ENCODE peak calls at places on chromosomes 4 and X, in five cellular contexts. Z, R, N, V and L are unnamed samples.

GRCh38 chr4:17189322-17189721 is 290.9 kb upstream of the LDB2 start:
- DNase-seq in Z (no peak), V (no peak), R (no peak), N (no peak), L (no peak)

GRCh38 chrX:31266172-31267076 is 194.6 kb upstream of the FTHL17 start:
- DNase-seq in Z (peak), R (no peak), N (peak), V (peak), L (peak)

GRCh38 chr4:47646372-47646771 is 161.3 kb downstream of the ATP10D start:
- DNase-seq in Z (no peak), N (no peak), R (no peak), V (no peak), L (no peak)

GRCh38 chr4:158768577-158769174 is at the start of gene FNIP2:
- DNase-seq in N (peak), Z (peak), V (peak), R (peak), L (peak)

GRCh38 chr4:172648471-172648870 is 520.1 kb upstream of the GALNT7 start:
- DNase-seq in R (no peak), V (no peak), N (no peak), Z (no peak), L (peak)

GRCh38 chrX:64427281-64427680 is 32.0 kb upstream of the MTMR8 start:
- DNase-seq in Z (no peak), N (no peak), R (no peak), V (no peak), L (no peak)

GRCh38 chr4:114386637-114387233 is 211.9 kb upstream of the UGT8 start:
- DNase-seq in N (peak), R (peak), V (no peak), Z (no peak), L (peak)

GRCh38 chrX:41718481-41719245 is 5.3 kb upstream of the GPR82 start:
- DNase-seq in Z (no peak), V (no peak), N (no peak), R (no peak), L (no peak)

GRCh38 chrX:16700734-16701133 is 11.7 kb downstream of the CTPS2 start:
- DNase-seq in N (no peak), V (no peak), R (no peak), Z (no peak), L (no peak)

GRCh38 chr4:140662082-140662869 is 93.5 kb upstream of the UCP1 start:
- DNase-seq in N (no peak), V (no peak), R (no peak), Z (no peak), L (peak)

GRCh38 chr4:160034501-160034900 is 931.6 kb downstream of the RAPGEF2 start:
- DNase-seq in N (no peak), V (no peak), Z (no peak), R (no peak), L (no peak)
- TF ChIP-seq CTCF in N (no peak), V (no peak), Z (no peak), R (no peak), L (no peak)

GRCh38 chrX:7318661-7319060 is 170.7 kb upstream of the PUDP start:
- DNase-seq in N (no peak), Z (no peak), V (no peak), R (no peak), L (peak)
- TF ChIP-seq CTCF in N (no peak), Z (no peak), V (no peak), R (no peak), L (no peak)

GRCh38 chrX:9884031-9884779 is 83.0 kb upstream of the CLDN34 start:
- DNase-seq in V (no peak), R (no peak), Z (no peak), N (no peak), L (no peak)

GRCh38 chrX:9888953-9889470 is 78.1 kb upstream of the CLDN34 start:
- DNase-seq in N (no peak), Z (no peak), R (no peak), V (no peak), L (no peak)

GRCh38 chrX:9880912-9881311 is 86.2 kb upstream of the CLDN34 start:
- DNase-seq in V (no peak), R (no peak), Z (no peak), N (no peak), L (no peak)

GRCh38 chrX:9882669-9883446 is 84.3 kb upstream of the CLDN34 start:
- DNase-seq in Z (no peak), R (no peak), V (no peak), N (no peak), L (no peak)

GRCh38 chrX:9885150-9885549 is 82.0 kb upstream of the CLDN34 start:
- DNase-seq in V (peak), Z (no peak), R (peak), N (peak), L (peak)
- TF ChIP-seq CTCF in V (peak), Z (no peak), R (peak), N (peak), L (peak)

GRCh38 chrX:68982476-68982875 is 153.7 kb downstream of the EFNB1 start:
- DNase-seq in R (no peak), Z (no peak), N (no peak), V (no peak), L (no peak)

GRCh38 chrX:68980906-68981616 is 152.2 kb downstream of the EFNB1 start:
- DNase-seq in Z (no peak), V (no peak), N (no peak), R (no peak), L (no peak)

GRCh38 chrX:68983004-68983857 is 154.4 kb downstream of the EFNB1 start:
- DNase-seq in N (no peak), Z (no peak), R (no peak), V (no peak), L (no peak)

GRCh38 chrX:68978211-68978780 is 149.5 kb downstream of the EFNB1 start:
- DNase-seq in V (no peak), N (no peak), R (no peak), Z (no peak), L (no peak)
- TF ChIP-seq CTCF in V (no peak), N (no peak), R (no peak), Z (no peak), L (no peak)

GRCh38 chr4:107950746-107951540 is 19.6 kb downstream of the CYP2U1 start:
- DNase-seq in V (no peak), N (no peak), R (no peak), Z (no peak), L (no peak)

GRCh38 chr4:107945809-107946208 is 14.5 kb downstream of the CYP2U1 start:
- DNase-seq in Z (no peak), R (no peak), V (no peak), N (no peak), L (no peak)

GRCh38 chr4:107956011-107956410 is 24.7 kb downstream of the CYP2U1 start:
- DNase-seq in V (no peak), N (no peak), Z (no peak), R (no peak), L (no peak)

DNA sequence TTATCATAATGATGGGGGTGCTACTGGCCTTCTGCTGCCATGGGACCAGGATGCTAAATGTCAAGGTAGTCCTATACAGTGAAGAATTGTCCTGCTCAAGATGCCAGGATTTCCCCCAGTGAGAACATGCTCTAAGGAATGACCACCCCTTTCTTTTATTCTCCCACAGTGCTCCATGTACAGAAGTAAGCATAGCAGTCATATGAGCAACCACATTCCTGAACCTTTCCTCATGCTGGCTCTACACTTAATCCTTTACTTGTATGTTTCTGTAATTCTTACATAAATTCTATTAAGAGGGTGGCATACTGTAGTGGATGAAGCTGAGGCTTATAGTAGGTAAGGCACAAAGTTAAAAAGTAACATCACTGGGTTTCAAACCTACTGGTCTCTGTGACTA is 20.2 kb downstream of the CYP2U1 start:
- DNase-seq in Z (no peak), R (no peak), N (no peak), V (no peak), L (no peak)
- TF ChIP-seq CTCF in Z (no peak), R (no peak), N (no peak), V (no peak), L (no peak)

GRCh38 chrX:53294024-53294648 is 12.8 kb upstream of the IQSEC2 start:
- DNase-seq in V (no peak), N (no peak), R (no peak), Z (no peak), L (no peak)
- TF ChIP-seq CTCF in V (no peak), N (no peak), R (no peak), Z (no peak), L (peak)

DNA sequence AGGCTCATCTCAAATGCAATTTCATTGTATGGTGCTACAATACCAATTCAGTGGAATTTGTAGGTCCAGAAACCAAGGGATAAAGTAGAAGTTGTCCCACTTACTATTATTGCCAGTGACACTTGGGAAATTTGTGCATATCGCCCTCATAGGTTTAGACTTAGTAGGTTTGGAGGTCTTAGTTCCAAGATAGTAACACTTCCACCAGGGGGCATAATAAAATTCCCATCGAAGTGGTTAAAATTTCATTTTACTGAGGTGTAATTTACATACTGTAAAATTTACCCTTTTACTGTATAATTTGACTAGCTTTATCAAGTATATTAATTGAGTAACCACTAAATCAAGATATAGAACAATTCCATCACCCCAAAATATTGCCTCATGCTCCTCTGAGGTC is 174.6 kb downstream of the INPP4B start:
- DNase-seq in V (no peak), R (no peak), N (no peak), Z (no peak), L (no peak)
- TF ChIP-seq CTCF in V (no peak), R (peak), N (no peak), Z (no peak), L (no peak)

GRCh38 chrX:45830343-45830742 is 629.7 kb upstream of the DIPK2B start:
- DNase-seq in R (no peak), V (no peak), N (no peak), Z (no peak), L (no peak)

GRCh38 chrX:45818913-45819312 is 618.2 kb upstream of the DIPK2B start:
- DNase-seq in V (no peak), Z (no peak), N (no peak), R (no peak), L (no peak)

GRCh38 chrX:45822124-45822523 is 621.4 kb upstream of the DIPK2B start:
- DNase-seq in N (no peak), V (no peak), Z (no peak), R (no peak), L (no peak)

DNA sequence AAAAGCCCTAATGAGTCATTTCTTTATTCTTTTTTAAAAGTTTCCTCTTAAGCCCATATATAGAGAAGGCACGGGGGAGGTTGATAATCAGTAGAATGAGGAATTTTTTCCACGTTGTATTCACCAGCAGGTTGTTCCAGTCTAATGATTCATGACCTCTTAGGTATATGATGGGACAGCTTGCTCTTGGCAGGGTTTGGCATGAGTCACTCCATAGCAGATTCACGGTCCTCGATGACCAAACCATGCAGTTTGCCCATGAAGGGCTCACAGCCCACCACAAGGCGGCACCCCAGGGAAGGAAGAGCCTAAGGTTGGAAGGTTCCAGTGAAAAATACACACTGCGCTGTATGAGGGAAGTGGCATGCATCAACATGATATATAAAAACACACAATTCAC is 623.8 kb upstream of the DIPK2B start:
- DNase-seq in Z (no peak), R (peak), V (no peak), N (no peak), L (peak)
- TF ChIP-seq CTCF in Z (peak), R (peak), V (no peak), N (no peak), L (peak)

GRCh38 chr4:161238033-161238432 is 925.8 kb downstream of the FSTL5 start:
- DNase-seq in Z (no peak), N (no peak), R (no peak), V (no peak), L (no peak)

DNA sequence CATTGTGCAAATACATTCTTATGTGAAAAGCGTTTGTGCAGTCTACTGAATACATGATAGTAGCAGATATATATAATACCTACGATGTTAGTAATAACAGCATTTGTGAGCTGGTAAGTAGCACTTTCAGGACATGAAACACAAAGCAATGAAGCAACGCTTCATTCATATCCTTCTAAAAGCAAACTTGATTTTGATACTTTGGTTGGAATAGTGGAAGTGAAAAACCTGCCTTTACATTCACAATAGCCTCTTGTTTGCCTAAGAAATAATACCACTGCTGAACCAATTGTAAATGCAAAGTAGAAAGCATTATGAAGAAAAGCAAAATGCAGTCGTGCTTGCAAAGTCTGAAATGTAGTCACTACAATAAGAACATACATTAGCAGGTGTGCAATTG is 926.3 kb downstream of the FSTL5 start:
- DNase-seq in V (no peak), Z (no peak), R (no peak), N (no peak), L (no peak)
- TF ChIP-seq CTCF in V (no peak), Z (no peak), R (no peak), N (no peak), L (no peak)